ENCODE peak calls at places on chromosome 21, in four cellular contexts. V is K562, N is HTR-8/SVneo, T is GM06990. I is an unnamed sample.

GRCh38 chr21:42829954-42830353 is 49.4 kb downstream of the WDR4 start:
- DNase-seq in V (no peak), N (no peak), T (no peak), I (no peak)

GRCh38 chr21:33437140-33437539 is 33.9 kb downstream of the IFNGR2 start:
- DNase-seq in V (no peak), N (no peak), T (no peak), I (no peak)

GRCh38 chr21:30979054-30979453 is 59.2 kb downstream of the KRTAP19-8 start:
- DNase-seq in V (no peak), N (no peak), T (peak), I (no peak)

GRCh38 chr21:42362700-42363099 is 3.6 kb downstream of the TFF1 start:
- DNase-seq in V (no peak), N (no peak), T (no peak), I (no peak)

GRCh38 chr21:14438204-14438603 is 55.3 kb upstream of the HSPA13 start:
- DNase-seq in V (no peak), N (no peak), T (no peak), I (no peak)

GRCh38 chr21:43211085-43212071 is 42.6 kb downstream of the CRYAA start:
- DNase-seq in V (no peak), N (no peak), T (no peak), I (no peak)

GRCh38 chr21:22278366-22278765 is 1280.2 kb downstream of the NCAM2 start:
- DNase-seq in V (no peak), N (no peak), T (no peak), I (no peak)

GRCh38 chr21:46425566-46425965 is 33.1 kb upstream of the DIP2A start:
- DNase-seq in V (no peak), N (no peak), T (no peak), I (no peak)

GRCh38 chr21:32516729-32517649 is 68.3 kb downstream of the TCP10L start:
- DNase-seq in V (peak), N (peak), T (no peak), I (peak)

GRCh38 chr21:42147386-42148020 is 71.4 kb upstream of the ABCG1 start:
- DNase-seq in V (no peak), N (no peak), T (no peak), I (no peak)

GRCh38 chr21:40845621-40846020 is 1.3 kb downstream of the DSCAM start:
- DNase-seq in V (no peak), N (no peak), T (no peak), I (peak)

GRCh38 chr21:29849735-29850176 is 90.0 kb downstream of the GRIK1 start:
- DNase-seq in V (peak), N (peak), T (peak), I (no peak)

GRCh38 chr21:39842741-39843146 is 24.5 kb upstream of the PCP4 start:
- DNase-seq in V (no peak), N (no peak), T (no peak), I (no peak)

GRCh38 chr21:45644041-45644906 is 749 bp downstream of the PCBP3 start:
- DNase-seq in V (peak), N (no peak), T (no peak), I (no peak)

GRCh38 chr21:42685036-42685435 is 31.6 kb downstream of the PDE9A start:
- DNase-seq in V (no peak), N (no peak), T (no peak), I (no peak)

GRCh38 chr21:28247454-28248020 is 745.1 kb downstream of the LTN1 start:
- DNase-seq in V (no peak), N (no peak), T (no peak), I (no peak)

GRCh38 chr21:33265664-33266049 is 510 bp upstream of the IL10RB start:
- DNase-seq in V (no peak), N (no peak), T (peak), I (no peak)

GRCh38 chr21:17688912-17689874 is 76.5 kb upstream of the BTG3 start:
- DNase-seq in V (peak), N (peak), T (peak), I (peak)

GRCh38 chr21:29258626-29259335 is 39.9 kb upstream of the BACH1 start:
- DNase-seq in V (no peak), N (peak), T (no peak), I (peak)

GRCh38 chr21:42159560-42160110 is 59.3 kb upstream of the ABCG1 start:
- DNase-seq in V (no peak), N (no peak), T (no peak), I (no peak)

GRCh38 chr21:29961291-29962027 is 21.7 kb upstream of the GRIK1 start:
- DNase-seq in V (no peak), N (no peak), T (no peak), I (no peak)

GRCh38 chr21:38244885-38245869 is 11.6 kb upstream of the KCNJ15 start:
- DNase-seq in V (no peak), N (peak), T (peak), I (peak)

GRCh38 chr21:32475162-32475812 is 62.8 kb downstream of the EVA1C start:
- DNase-seq in V (no peak), N (no peak), T (no peak), I (no peak)

GRCh38 chr21:41109174-41109573 is 58.8 kb upstream of the BACE2 start:
- DNase-seq in V (no peak), N (no peak), T (no peak), I (no peak)